ENCODE peak calls at places on chromosomes 5 and 9, in seven cellular contexts. W, Y, E, Q, D, I and T are unnamed samples.

GRCh38 chr9:89153618-89154017 is 25.0 kb downstream of the SHC3 start:
- DNase-seq in W (peak; percentile 86), Y (no peak), E (no peak), Q (peak; percentile 95), D (no peak), I (no peak), T (no peak)

GRCh38 chr9:128208943-128209695 is 5.9 kb downstream of the DNM1 start:
- DNase-seq in W (no peak), Y (no peak), E (no peak), Q (no peak), D (no peak), I (no peak), T (no peak)

GRCh38 chr9:10562581-10563343 is 50.0 kb downstream of the PTPRD start:
- DNase-seq in W (no peak), Y (no peak), E (no peak), Q (no peak), D (no peak), I (no peak), T (no peak)

GRCh38 chr9:109166771-109167601 is at the start of gene FRRS1L:
- DNase-seq in W (no peak), Y (no peak), E (no peak), Q (no peak), D (no peak), I (no peak), T (no peak)

GRCh38 chr5:163585206-163585605 is 79.8 kb downstream of the MAT2B start:
- DNase-seq in W (peak; percentile 74), Y (no peak), E (no peak), Q (peak; percentile 83), D (no peak), I (no peak), T (no peak)

GRCh38 chr5:2010940-2011339 is 128.2 kb upstream of the IRX4 start:
- DNase-seq in W (no peak), Y (no peak), E (no peak), Q (no peak), D (no peak), I (no peak), T (no peak)

GRCh38 chr9:113673726-113674125 is 202.4 kb upstream of the ZNF618 start:
- DNase-seq in W (no peak), Y (no peak), E (no peak), Q (peak; percentile 49), D (no peak), I (no peak), T (no peak)

GRCh38 chr9:14485366-14485765 is 171.4 kb upstream of the NFIB start:
- DNase-seq in W (peak; percentile 33), Y (no peak), E (no peak), Q (peak; percentile 25), D (no peak), I (no peak), T (no peak)

GRCh38 chr5:57666582-57666981 is 184.0 kb upstream of the ACTBL2 start:
- DNase-seq in W (no peak), Y (no peak), E (no peak), Q (no peak), D (no peak), I (no peak), T (no peak)

GRCh38 chr9:129568560-129569505 is 52.1 kb downstream of the C9orf50 start:
- DNase-seq in W (peak; percentile 41), Y (no peak), E (no peak), Q (peak; percentile 56), D (peak; percentile 63), I (no peak), T (no peak)

GRCh38 chr9:133151601-133152525 is 11.9 kb downstream of the GBGT1 start:
- DNase-seq in W (no peak), Y (no peak), E (no peak), Q (no peak), D (no peak), I (peak; percentile 45), T (no peak)

GRCh38 chr5:149212203-149212951 is 59.3 kb upstream of the AFAP1L1 start:
- DNase-seq in W (peak; percentile 99), Y (no peak), E (no peak), Q (peak; percentile 100), D (no peak), I (no peak), T (no peak)

GRCh38 chr9:118529624-118530214 is 825.5 kb downstream of the TLR4 start:
- DNase-seq in W (no peak), Y (no peak), E (no peak), Q (no peak), D (no peak), I (no peak), T (no peak)

GRCh38 chr9:22010881-22011625 is 1.9 kb upstream of the CDKN2B start:
- DNase-seq in W (no peak), Y (no peak), E (no peak), Q (no peak), D (no peak), I (peak; percentile 25), T (no peak)

GRCh38 chr5:134878403-134878802 is 4.2 kb downstream of the TXNDC15 start:
- DNase-seq in W (no peak), Y (no peak), E (no peak), Q (no peak), D (no peak), I (no peak), T (no peak)

GRCh38 chr5:171494452-171495121 is 75.1 kb downstream of the FGF18 start:
- DNase-seq in W (peak; percentile 71), Y (peak; percentile 30), E (no peak), Q (peak; percentile 85), D (peak; percentile 83), I (no peak), T (no peak)

GRCh38 chr5:43389679-43390329 is 22.4 kb downstream of the CCL28 start:
- DNase-seq in W (peak; percentile 89), Y (peak; percentile 100), E (peak; percentile 68), Q (peak; percentile 91), D (peak; percentile 32), I (no peak), T (peak; percentile 21)

GRCh38 chr9:79341561-79341960 is 230.2 kb upstream of the TLE4 start:
- DNase-seq in W (no peak), Y (no peak), E (no peak), Q (peak; percentile 35), D (no peak), I (no peak), T (no peak)

GRCh38 chr5:148457183-148457620 is 73.4 kb downstream of the FBXO38 start:
- DNase-seq in W (no peak), Y (peak; percentile 96), E (no peak), Q (peak; percentile 7), D (no peak), I (no peak), T (peak; percentile 17)

GRCh38 chr5:175520321-175520720 is 42.0 kb downstream of the SFXN1 start:
- DNase-seq in W (no peak), Y (no peak), E (no peak), Q (no peak), D (no peak), I (no peak), T (no peak)